ENCODE peak calls at places on chromosome 1, in five cellular contexts. U is NT2/D1, I is IMR-90, D is tibial artery, L is HAP-1. O is an unnamed sample.

GRCh38 chr1:52904590-52905375 is 16.8 kb downstream of the ECHDC2 start:
- DNase-seq in U (peak), L (peak), I (no peak), D (no peak), O (peak)

GRCh38 chr1:61170328-61171238 is 88.2 kb downstream of the NFIA start:
- DNase-seq in I (peak), U (no peak), L (no peak), D (no peak), O (no peak)

GRCh38 chr1:171707583-171707982 is 34.3 kb downstream of the VAMP4 start:
- DNase-seq in I (no peak), D (no peak), U (no peak), L (no peak), O (no peak)

GRCh38 chr1:91402023-91402422 is 2.6 kb downstream of the HFM1 start:
- DNase-seq in U (no peak), I (peak), D (no peak), L (no peak), O (no peak)

GRCh38 chr1:6601049-6601864 is 1.4 kb downstream of the KLHL21 start:
- DNase-seq in L (peak), D (peak), I (peak), U (no peak), O (peak)

GRCh38 chr1:99544328-99544727 is 101.6 kb upstream of the PALMD start:
- DNase-seq in U (no peak), D (no peak), I (peak), L (no peak), O (no peak)

GRCh38 chr1:203462878-203463277 is 12.7 kb upstream of the PRELP start:
- DNase-seq in L (no peak), D (peak), I (peak), U (no peak), O (no peak)

GRCh38 chr1:24374891-24375786 is 38.4 kb downstream of the STPG1 start:
- DNase-seq in L (no peak), I (peak), U (peak), D (no peak), O (no peak)

GRCh38 chr1:117237701-117238413 is 27.1 kb upstream of the VTCN1 start:
- DNase-seq in D (no peak), L (no peak), U (peak), I (no peak), O (no peak)

GRCh38 chr1:53754484-53755312 is 15.7 kb upstream of the GLIS1 start:
- DNase-seq in D (no peak), L (peak), I (peak), U (peak), O (peak)

GRCh38 chr1:110083453-110084225 is 13.2 kb upstream of the ALX3 start:
- DNase-seq in I (no peak), L (no peak), D (no peak), U (no peak), O (no peak)

DNA sequence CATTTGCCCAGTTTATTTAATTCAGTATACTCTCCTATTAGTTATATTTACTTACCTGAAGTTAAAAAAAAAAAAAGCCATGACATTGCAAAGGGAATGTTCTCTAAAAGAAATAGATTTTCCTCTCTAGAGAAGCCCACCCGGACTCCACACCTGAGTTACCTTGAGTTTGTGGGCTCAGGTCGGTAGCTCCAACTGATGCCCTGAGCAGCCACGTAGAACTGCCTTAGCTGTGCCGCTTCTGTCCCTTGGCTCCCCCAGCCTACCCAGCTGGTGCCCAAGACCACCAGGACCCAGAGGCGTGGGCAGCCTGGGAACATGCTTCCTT is 250 bp downstream of the F5 start:
- DNase-seq in U (no peak), I (no peak), L (no peak), D (no peak), O (no peak)
- H3K4me3 ChIP-seq in U (peak), I (no peak), L (no peak), D (no peak), O (peak)

DNA sequence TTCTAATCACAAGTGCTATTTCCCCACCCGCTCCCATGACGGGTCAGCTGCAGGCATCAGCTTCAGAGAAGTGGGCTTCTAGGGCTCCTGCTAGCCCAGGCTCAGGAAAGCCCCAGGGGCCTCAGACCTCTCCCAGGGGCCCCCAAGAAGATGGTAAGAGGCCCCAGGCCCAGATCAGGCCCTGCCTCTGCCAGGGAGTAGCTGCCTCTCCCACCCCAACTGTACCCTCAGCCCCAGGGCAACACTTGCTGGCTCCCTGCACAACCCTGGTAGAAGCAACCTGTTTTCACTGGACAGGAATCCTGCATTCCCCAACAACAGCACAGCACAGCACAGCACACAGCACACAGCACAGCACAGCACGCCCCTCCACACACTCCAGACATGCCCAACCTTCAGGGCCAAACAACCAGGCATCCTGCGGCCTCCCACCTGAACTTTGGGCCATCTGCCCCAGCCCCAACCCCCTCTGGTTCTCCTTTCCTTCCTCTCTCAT is 6.5 kb downstream of the BLACAT1 start:
- DNase-seq in L (no peak), I (no peak), D (no peak), U (no peak), O (no peak)
- H3K4me3 ChIP-seq in L (no peak), I (no peak), D (no peak), U (peak), O (no peak)

GRCh38 chr1:156599811-156600210 is 1.5 kb downstream of the GPATCH4 start:
- DNase-seq in L (no peak), D (no peak), I (no peak), U (no peak), O (peak)

GRCh38 chr1:156600733-156601121 is 552 bp downstream of the GPATCH4 start:
- DNase-seq in D (no peak), I (no peak), L (no peak), U (no peak), O (no peak)

GRCh38 chr1:156601892-156602291 is 613 bp upstream of the GPATCH4 start:
- DNase-seq in D (no peak), I (no peak), L (no peak), U (no peak), O (no peak)

GRCh38 chr1:156601122-156601830 is at the start of gene GPATCH4:
- DNase-seq in D (peak), L (peak), U (peak), I (peak), O (peak)

GRCh38 chr1:156602557-156602993 is 1.3 kb upstream of the GPATCH4 start:
- DNase-seq in D (no peak), L (peak), U (no peak), I (no peak), O (no peak)
- H3K4me3 ChIP-seq in D (no peak), L (no peak), U (peak), I (no peak), O (no peak)

DNA sequence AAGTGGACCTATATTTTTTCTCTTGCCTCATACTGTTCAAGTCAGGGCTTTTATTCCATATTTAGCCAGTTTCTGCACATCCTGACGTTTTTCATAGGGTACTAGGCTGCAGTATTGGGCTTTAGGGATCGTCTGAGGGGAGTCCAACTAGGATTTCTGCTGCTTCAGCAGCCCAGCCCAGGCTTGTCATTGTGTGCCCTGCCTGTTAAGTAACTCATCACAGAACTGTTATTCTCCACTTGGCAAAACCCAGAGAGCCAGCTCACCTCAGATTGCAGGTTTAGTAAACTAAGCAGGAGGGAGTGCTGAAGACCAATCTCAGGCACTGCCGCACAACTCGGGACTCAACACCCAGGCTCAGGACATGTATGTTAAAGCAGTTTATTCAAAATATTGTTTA is 2.8 kb downstream of the GALNT2 start:
- DNase-seq in L (no peak), I (no peak), D (no peak), U (no peak), O (no peak)
- H3K4me3 ChIP-seq in L (peak), I (no peak), D (no peak), U (no peak), O (no peak)

DNA sequence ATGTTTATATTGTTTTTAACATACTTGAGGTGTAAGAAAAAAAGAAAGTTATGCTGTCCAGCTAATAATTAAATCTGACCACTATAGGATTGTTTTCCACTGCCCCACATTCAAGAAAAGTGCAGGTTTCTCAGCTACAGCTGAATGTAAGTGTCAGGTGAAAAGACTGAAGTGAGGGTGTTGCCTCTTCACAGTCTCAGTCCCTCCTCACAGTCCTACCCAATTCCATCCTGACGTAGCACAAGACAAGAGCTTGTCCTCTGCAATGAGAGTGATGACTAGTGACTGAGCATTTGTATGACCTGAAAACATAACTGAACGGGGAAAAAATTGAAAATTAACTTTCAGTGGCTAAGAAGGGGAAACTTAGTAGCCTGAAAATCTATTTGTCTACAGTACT is 1039.5 kb downstream of the ADGRL2 start:
- DNase-seq in D (no peak), I (no peak), U (no peak), L (no peak), O (no peak)
- H3K4me3 ChIP-seq in D (no peak), I (no peak), U (no peak), L (no peak), O (no peak)

GRCh38 chr1:234675561-234675960 is 65.6 kb upstream of the IRF2BP2 start:
- DNase-seq in L (no peak), I (no peak), U (no peak), D (no peak), O (no peak)
- H3K4me3 ChIP-seq in L (no peak), I (no peak), U (no peak), D (no peak), O (no peak)

DNA sequence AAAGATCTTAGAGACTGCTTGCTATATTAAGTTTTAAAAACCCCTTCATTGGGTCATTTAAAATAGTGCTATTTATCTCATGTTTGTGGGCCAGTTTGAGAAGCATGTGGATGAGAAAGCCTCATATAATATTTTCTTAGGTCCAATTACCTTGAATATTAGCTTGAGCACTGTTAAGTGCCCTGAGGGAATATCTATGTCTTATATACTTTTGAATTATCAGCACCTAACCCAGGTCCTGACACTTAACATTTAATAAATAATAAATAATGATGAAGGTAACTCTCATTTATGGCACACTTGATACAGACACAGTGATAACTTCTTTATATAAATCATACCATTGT is 293 bp upstream of the GBP2 start:
- DNase-seq in L (no peak), I (no peak), D (no peak), U (no peak), O (no peak)
- H3K4me3 ChIP-seq in L (no peak), I (no peak), D (peak), U (no peak), O (no peak)

GRCh38 chr1:85975770-85976386 is 180.7 kb downstream of the COL24A1 start:
- DNase-seq in D (no peak), I (no peak), L (peak), U (peak), O (no peak)

GRCh38 chr1:85976806-85977205 is 179.8 kb downstream of the COL24A1 start:
- DNase-seq in I (no peak), U (no peak), L (no peak), D (no peak), O (no peak)
- H3K4me3 ChIP-seq in I (no peak), U (no peak), L (no peak), D (no peak), O (no peak)

GRCh38 chr1:167516404-167517388 is 1.6 kb downstream of the CD247 start:
- DNase-seq in L (no peak), U (no peak), D (no peak), I (no peak), O (no peak)
- H3K4me3 ChIP-seq in L (no peak), U (no peak), D (no peak), I (no peak), O (no peak)